ENCODE peak calls at places on chromosomes 6 and 20, in four cellular contexts. C is endodermal cell, A is heart left ventricle, X is PC-3. K is an unnamed sample.

GRCh38 chr6:20630136-20630535 is 95.9 kb downstream of the CDKAL1 start:
- DNase-seq in C (peak), A (no peak), X (no peak), K (no peak)

GRCh38 chr6:119110601-119111548 is 32.4 kb upstream of the FAM184A start:
- DNase-seq in X (peak), A (no peak), C (peak), K (peak)

GRCh38 chr20:48971956-48972355 is 50.4 kb downstream of the ARFGEF2 start:
- DNase-seq in A (no peak), C (no peak), X (no peak), K (no peak)

GRCh38 chr20:44467289-44467883 is 8.3 kb upstream of the TTPAL start:
- DNase-seq in C (peak), A (no peak), X (no peak), K (no peak)

GRCh38 chr6:26075063-26075717 is 12.0 kb upstream of the HFE start:
- DNase-seq in X (no peak), A (no peak), C (peak), K (no peak)

GRCh38 chr6:63395388-63395787 is 75.6 kb upstream of the LGSN start:
- DNase-seq in X (no peak), A (no peak), C (peak), K (no peak)

GRCh38 chr6:43120938-43121913 is 45.1 kb downstream of the PTK7 start:
- DNase-seq in A (no peak), X (peak), C (peak), K (peak)

GRCh38 chr20:20360464-20360863 is 7.4 kb upstream of the INSM1 start:
- DNase-seq in A (peak), X (peak), C (peak), K (peak)

GRCh38 chr20:57268399-57269076 is 2.1 kb upstream of the BMP7 start:
- DNase-seq in A (no peak), X (no peak), C (peak), K (no peak)

GRCh38 chr6:1482381-1483166 is 93.2 kb downstream of the FOXF2 start:
- DNase-seq in X (peak), A (no peak), C (no peak), K (peak)

GRCh38 chr20:3803854-3804253 is 7.7 kb downstream of the CDC25B start:
- DNase-seq in X (no peak), C (no peak), A (no peak), K (no peak)

GRCh38 chr6:130421567-130421966 is 55.8 kb downstream of the TMEM200A start:
- DNase-seq in C (no peak), A (no peak), X (no peak), K (no peak)

GRCh38 chr20:64165866-64166600 is 1.8 kb downstream of the MYT1 start:
- DNase-seq in X (no peak), A (no peak), C (no peak), K (no peak)

GRCh38 chr20:57048027-57048869 is 218.2 kb downstream of the BMP7 start:
- DNase-seq in A (no peak), X (peak), C (peak), K (peak)

GRCh38 chr20:13865825-13866351 is 81.1 kb downstream of the NDUFAF5 start:
- DNase-seq in X (no peak), A (no peak), C (no peak), K (no peak)

GRCh38 chr20:48698507-48699267 is 129.1 kb downstream of the PREX1 start:
- DNase-seq in X (no peak), C (peak), A (no peak), K (no peak)

GRCh38 chr20:64101731-64102621 is 5.4 kb downstream of the NPBWR2 start:
- DNase-seq in A (no peak), C (peak), X (peak), K (peak)

GRCh38 chr20:64069614-64070243 is 6.7 kb downstream of the TCEA2 start:
- DNase-seq in A (no peak), X (peak), C (peak), K (peak)

GRCh38 chr20:48999890-49000870 is 45.9 kb upstream of the CSE1L start:
- DNase-seq in A (no peak), C (no peak), X (no peak), K (peak)

GRCh38 chr6:31328355-31328960 is 28.5 kb downstream of the HLA-B start:
- DNase-seq in X (no peak), A (no peak), C (no peak), K (no peak)

GRCh38 chr6:150767585-150768164 is 97.8 kb upstream of the MTHFD1L start:
- DNase-seq in A (no peak), C (peak), X (no peak), K (no peak)

GRCh38 chr20:3616250-3616649 is 46.9 kb downstream of the GFRA4 start:
- DNase-seq in X (peak), C (peak), A (no peak), K (no peak)

GRCh38 chr6:56647172-56647762 is 4.6 kb upstream of the DST start:
- DNase-seq in X (no peak), A (no peak), C (no peak), K (no peak)

GRCh38 chr6:91669154-91669903 is 1082.5 kb upstream of the MAP3K7 start:
- DNase-seq in C (no peak), A (no peak), X (no peak), K (no peak)

GRCh38 chr20:6519556-6519955 is 247.9 kb upstream of the BMP2 start:
- DNase-seq in A (no peak), C (no peak), X (peak), K (peak)

GRCh38 chr6:105272783-105273182 is 93.0 kb upstream of the POPDC3 start:
- DNase-seq in A (no peak), C (peak), X (peak), K (no peak)

GRCh38 chr6:57221191-57221935 is 744 bp downstream of the RAB23 start:
- DNase-seq in X (peak), C (peak), A (peak), K (peak)

DNA sequence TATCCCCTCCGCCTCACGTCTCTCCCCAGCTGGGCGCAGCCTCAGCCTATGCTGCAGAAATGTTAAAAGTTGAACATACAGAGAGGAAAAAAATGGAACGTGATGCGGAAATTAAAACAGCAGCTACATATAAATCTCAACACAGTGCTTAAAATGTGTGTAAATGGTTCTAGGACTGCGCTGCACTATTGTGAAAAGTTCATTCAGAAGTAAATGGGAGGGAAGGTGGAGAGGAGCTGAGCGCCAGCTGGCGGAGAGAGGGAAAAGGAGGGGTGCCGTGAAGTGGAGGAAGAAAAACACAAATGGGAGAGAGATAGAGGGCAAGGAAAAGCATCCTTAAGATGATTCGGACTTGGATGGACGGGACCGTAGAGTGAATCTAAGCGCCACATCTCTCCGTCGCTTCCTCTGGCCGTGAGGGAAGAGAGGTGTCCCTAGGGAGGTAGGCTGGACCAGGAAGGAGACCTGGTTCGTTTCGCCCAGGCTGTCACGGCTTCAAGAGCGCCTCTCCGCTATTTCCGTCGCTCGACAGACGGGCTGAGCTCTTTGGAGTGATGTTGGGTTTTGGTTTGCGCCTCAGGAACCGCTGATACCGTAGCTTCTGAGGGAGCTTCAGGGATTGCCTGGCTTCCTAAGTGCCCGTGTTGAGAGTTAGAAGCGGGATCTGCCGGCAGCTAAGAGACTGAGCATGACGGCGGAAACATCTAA is 113.7 kb downstream of the TRIM27 start:
- DNase-seq in X (no peak), C (peak), A (no peak), K (no peak)
- TF ChIP-seq CTCF in X (no peak), C (peak), A (no peak), K (no peak)

GRCh38 chr20:50514750-50515149 is 4.6 kb downstream of the PTPN1 start:
- DNase-seq in A (no peak), C (no peak), X (no peak), K (no peak)
- H3K27ac ChIP-seq in A (peak), C (no peak), X (no peak), K (peak)

GRCh38 chr6:138211048-138211581 is 7.2 kb downstream of the PBOV1 start:
- DNase-seq in X (no peak), A (no peak), C (no peak), K (no peak)
- TF ChIP-seq CTCF in X (peak), A (no peak), C (peak), K (no peak)

DNA sequence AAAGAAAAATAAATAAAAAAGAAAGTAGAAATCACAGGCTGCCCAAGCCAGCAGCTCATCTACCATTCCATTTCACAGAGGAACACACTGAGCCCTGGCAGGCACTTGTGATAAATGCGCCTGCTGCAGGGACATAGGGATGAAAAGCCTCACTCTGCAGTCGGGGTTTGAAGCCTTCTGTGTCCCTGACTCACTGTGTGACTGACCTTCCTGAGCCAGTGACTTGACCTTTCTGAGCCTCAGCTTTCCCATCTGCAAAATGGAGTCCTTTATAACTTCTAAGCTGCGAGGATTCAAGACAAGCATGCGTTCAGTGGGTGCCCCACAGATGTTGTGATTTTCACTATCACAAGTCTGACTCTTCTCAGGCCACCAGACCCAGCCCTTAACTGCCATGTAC is 5.5 kb downstream of the TGM2 start:
- DNase-seq in A (no peak), C (no peak), X (no peak), K (no peak)
- H3K27ac ChIP-seq in A (peak), C (no peak), X (no peak), K (no peak)

DNA sequence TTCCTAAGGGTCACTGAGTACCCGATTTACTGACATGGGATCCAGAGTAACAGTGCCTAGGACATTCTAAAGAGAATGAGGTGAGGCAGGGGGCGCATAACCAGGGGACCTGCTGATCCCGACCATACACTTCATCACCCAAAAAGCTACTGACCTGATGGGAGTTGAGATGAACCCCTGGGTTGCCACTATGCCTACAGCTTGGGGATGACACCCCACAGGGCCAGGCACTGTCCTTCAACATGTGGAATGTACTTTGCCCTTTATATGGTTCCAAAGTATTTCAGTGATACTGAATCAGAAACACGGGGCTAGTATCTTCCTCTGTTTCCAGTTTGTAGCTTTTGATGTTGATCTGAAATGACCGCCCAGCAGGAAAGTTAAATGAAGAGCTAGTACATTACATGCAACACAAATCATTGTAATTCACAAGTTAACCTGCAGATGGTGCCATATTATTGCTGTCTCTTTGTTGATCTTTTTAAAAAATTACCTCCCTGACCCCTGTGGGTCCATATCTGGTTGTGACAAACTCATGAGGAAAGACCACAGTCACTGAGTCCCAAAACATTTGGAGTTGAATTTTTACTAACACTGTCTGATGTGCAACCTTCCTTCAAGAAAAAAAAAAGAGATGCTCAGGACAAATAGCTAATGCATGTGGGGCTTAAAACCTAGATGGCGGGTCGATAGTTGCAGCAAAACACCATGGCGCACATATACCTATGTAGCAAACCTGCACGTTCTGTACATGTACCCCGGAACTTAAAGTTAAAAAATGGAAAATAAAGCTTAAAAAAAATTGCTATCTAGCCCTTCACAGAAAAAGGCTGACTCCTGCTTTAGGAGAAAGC is 42.7 kb upstream of the GCNT2 start:
- DNase-seq in A (no peak), X (peak), C (no peak), K (peak)
- TF ChIP-seq CTCF in A (peak), X (peak), C (peak), K (peak)